ENCODE peak calls at places on chromosomes 6 and 20, in nine cellular contexts. One of them, this sample, is unnamed. For H3K27me3, the result is how much of the 10 kb centered on the place peaks cover.

GRCh38 chr6:149129401-149130077 is 188.0 kb upstream of the TAB2 start:
- DNase-seq in colonic mucosa: no peak
- DNase-seq in right lobe of liver: no peak
- DNase-seq in dorsolateral prefrontal cortex: no peak
- DNase-seq in Peyer's patch: no peak
- DNase-seq in uterus: no peak
- DNase-seq in body of pancreas: peak
- DNase-seq in vagina: no peak
- DNase-seq in left lung: no peak
- DNase-seq in this sample: no peak

GRCh38 chr6:146767632-146768031 is 168.9 kb downstream of the ADGB start:
- DNase-seq in Peyer's patch: no peak
- DNase-seq in left lung: no peak
- DNase-seq in dorsolateral prefrontal cortex: no peak
- DNase-seq in body of pancreas: no peak
- DNase-seq in colonic mucosa: no peak
- DNase-seq in right lobe of liver: no peak
- DNase-seq in vagina: no peak
- DNase-seq in uterus: no peak
- DNase-seq in this sample: no peak

GRCh38 chr6:64186562-64186961 is 551.0 kb downstream of the PHF3 start:
- DNase-seq in right lobe of liver: no peak
- DNase-seq in vagina: no peak
- DNase-seq in Peyer's patch: no peak
- DNase-seq in left lung: no peak
- DNase-seq in body of pancreas: no peak
- DNase-seq in uterus: no peak
- DNase-seq in dorsolateral prefrontal cortex: no peak
- DNase-seq in colonic mucosa: no peak
- DNase-seq in this sample: no peak

GRCh38 chr6:108453601-108454157 is 107.0 kb upstream of the FOXO3 start:
- DNase-seq in body of pancreas: no peak
- DNase-seq in right lobe of liver: no peak
- DNase-seq in left lung: no peak
- DNase-seq in uterus: no peak
- DNase-seq in vagina: no peak
- DNase-seq in colonic mucosa: no peak
- DNase-seq in dorsolateral prefrontal cortex: no peak
- DNase-seq in Peyer's patch: no peak
- DNase-seq in this sample: no peak

GRCh38 chr20:13262701-13263335 is 41.7 kb downstream of the ISM1 start:
- DNase-seq in dorsolateral prefrontal cortex: no peak
- DNase-seq in right lobe of liver: no peak
- DNase-seq in uterus: no peak
- DNase-seq in body of pancreas: no peak
- DNase-seq in Peyer's patch: no peak
- DNase-seq in colonic mucosa: no peak
- DNase-seq in vagina: no peak
- DNase-seq in left lung: no peak
- DNase-seq in this sample: no peak

GRCh38 chr20:381581-382290 is 1.2 kb downstream of the TRIB3 start:
- DNase-seq in vagina: no peak
- DNase-seq in colonic mucosa: peak
- DNase-seq in body of pancreas: peak
- DNase-seq in right lobe of liver: peak
- DNase-seq in uterus: peak
- DNase-seq in left lung: peak
- DNase-seq in Peyer's patch: peak
- DNase-seq in dorsolateral prefrontal cortex: no peak
- DNase-seq in this sample: peak

GRCh38 chr6:47047479-47048411 is 5.6 kb upstream of the ADGRF1 start:
- DNase-seq in Peyer's patch: no peak
- DNase-seq in colonic mucosa: peak
- DNase-seq in vagina: no peak
- DNase-seq in body of pancreas: peak
- DNase-seq in right lobe of liver: no peak
- DNase-seq in left lung: no peak
- DNase-seq in uterus: peak
- DNase-seq in dorsolateral prefrontal cortex: no peak
- DNase-seq in this sample: no peak

GRCh38 chr6:28597217-28597835 is 71.6 kb downstream of the GPX5 start:
- DNase-seq in left lung: no peak
- DNase-seq in dorsolateral prefrontal cortex: no peak
- DNase-seq in Peyer's patch: no peak
- DNase-seq in vagina: no peak
- DNase-seq in colonic mucosa: no peak
- DNase-seq in right lobe of liver: no peak
- DNase-seq in body of pancreas: no peak
- DNase-seq in uterus: no peak
- DNase-seq in this sample: no peak

GRCh38 chr6:36724514-36725385 is 27.1 kb downstream of the RAB44 start:
- DNase-seq in right lobe of liver: peak
- DNase-seq in vagina: no peak
- DNase-seq in left lung: no peak
- DNase-seq in body of pancreas: peak
- DNase-seq in Peyer's patch: peak
- DNase-seq in colonic mucosa: peak
- DNase-seq in dorsolateral prefrontal cortex: no peak
- DNase-seq in uterus: peak
- DNase-seq in this sample: peak

GRCh38 chr20:44309763-44310663 is 989 bp downstream of the FITM2 start:
- DNase-seq in Peyer's patch: no peak
- DNase-seq in vagina: no peak
- DNase-seq in colonic mucosa: peak
- DNase-seq in left lung: no peak
- DNase-seq in dorsolateral prefrontal cortex: no peak
- DNase-seq in right lobe of liver: no peak
- DNase-seq in uterus: peak
- DNase-seq in body of pancreas: peak
- DNase-seq in this sample: peak

GRCh38 chr20:52937701-52938100 is 34.5 kb upstream of the TSHZ2 start:
- DNase-seq in vagina: no peak
- DNase-seq in left lung: no peak
- DNase-seq in uterus: no peak
- DNase-seq in dorsolateral prefrontal cortex: no peak
- DNase-seq in colonic mucosa: no peak
- DNase-seq in body of pancreas: no peak
- DNase-seq in Peyer's patch: no peak
- DNase-seq in right lobe of liver: no peak
- DNase-seq in this sample: no peak

GRCh38 chr6:29858006-29858405 is 30.4 kb downstream of the HLA-G start:
- DNase-seq in vagina: no peak
- DNase-seq in right lobe of liver: no peak
- DNase-seq in Peyer's patch: no peak
- DNase-seq in colonic mucosa: no peak
- DNase-seq in uterus: no peak
- DNase-seq in dorsolateral prefrontal cortex: no peak
- DNase-seq in left lung: no peak
- DNase-seq in body of pancreas: no peak
- DNase-seq in this sample: no peak

GRCh38 chr6:29847871-29848630 is 20.4 kb downstream of the HLA-G start:
- DNase-seq in uterus: peak
- DNase-seq in body of pancreas: peak
- DNase-seq in vagina: no peak
- DNase-seq in colonic mucosa: peak
- DNase-seq in Peyer's patch: peak
- DNase-seq in right lobe of liver: peak
- DNase-seq in left lung: peak
- DNase-seq in dorsolateral prefrontal cortex: peak
- DNase-seq in this sample: peak

GRCh38 chr6:29851190-29851589 is 23.6 kb downstream of the HLA-G start:
- DNase-seq in dorsolateral prefrontal cortex: no peak
- DNase-seq in vagina: no peak
- DNase-seq in left lung: no peak
- DNase-seq in colonic mucosa: no peak
- DNase-seq in right lobe of liver: no peak
- DNase-seq in uterus: no peak
- DNase-seq in body of pancreas: no peak
- DNase-seq in Peyer's patch: no peak
- DNase-seq in this sample: no peak

GRCh38 chr6:29850011-29850553 is 22.5 kb downstream of the HLA-G start:
- DNase-seq in body of pancreas: peak
- DNase-seq in uterus: no peak
- DNase-seq in Peyer's patch: peak
- DNase-seq in dorsolateral prefrontal cortex: no peak
- DNase-seq in vagina: no peak
- DNase-seq in right lobe of liver: no peak
- DNase-seq in colonic mucosa: no peak
- DNase-seq in left lung: peak
- DNase-seq in this sample: peak

DNA sequence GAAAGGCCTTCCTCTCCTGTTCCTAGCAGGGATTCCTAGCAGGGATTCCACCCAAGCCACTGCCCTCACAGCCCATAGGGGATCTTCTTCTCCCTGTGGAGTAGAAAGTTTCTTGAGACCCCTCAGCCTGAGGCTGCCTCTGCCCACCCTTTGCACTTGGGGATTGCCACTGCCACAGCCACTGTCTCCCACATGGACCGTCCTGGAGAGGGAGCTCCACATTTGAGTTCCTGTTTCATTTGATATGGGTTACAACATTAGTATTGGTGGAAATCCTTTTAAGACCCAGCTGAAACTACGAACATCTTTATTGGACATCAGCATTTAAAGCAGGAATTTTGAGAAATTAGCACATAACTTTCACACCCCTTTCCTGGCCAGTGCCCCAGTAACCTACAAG is 25.6 kb downstream of the HLA-G start:
- DNase-seq in left lung: no peak
- DNase-seq in uterus: no peak
- DNase-seq in body of pancreas: no peak
- DNase-seq in Peyer's patch: no peak
- DNase-seq in dorsolateral prefrontal cortex: no peak
- DNase-seq in colonic mucosa: no peak
- DNase-seq in right lobe of liver: no peak
- DNase-seq in vagina: no peak
- DNase-seq in this sample: no peak
- TF ChIP-seq CTCF in left lung: no peak
- TF ChIP-seq CTCF in uterus: no peak
- TF ChIP-seq CTCF in body of pancreas: no peak
- TF ChIP-seq CTCF in Peyer's patch: no peak
- TF ChIP-seq CTCF in dorsolateral prefrontal cortex: no peak
- TF ChIP-seq CTCF in colonic mucosa: no peak
- TF ChIP-seq CTCF in right lobe of liver: peak
- TF ChIP-seq CTCF in vagina: no peak
- TF ChIP-seq CTCF in this sample: no peak

GRCh38 chr6:10412165-10412947 is 2.5 kb downstream of the TFAP2A start:
- DNase-seq in colonic mucosa: no peak
- DNase-seq in uterus: no peak
- DNase-seq in left lung: peak
- DNase-seq in right lobe of liver: peak
- DNase-seq in vagina: no peak
- DNase-seq in dorsolateral prefrontal cortex: no peak
- DNase-seq in Peyer's patch: no peak
- DNase-seq in body of pancreas: no peak
- DNase-seq in this sample: peak

GRCh38 chr6:10411915-10412164 is 3.0 kb downstream of the TFAP2A start:
- DNase-seq in body of pancreas: no peak
- DNase-seq in dorsolateral prefrontal cortex: no peak
- DNase-seq in right lobe of liver: peak
- DNase-seq in colonic mucosa: peak
- DNase-seq in left lung: no peak
- DNase-seq in uterus: peak
- DNase-seq in vagina: no peak
- DNase-seq in Peyer's patch: no peak
- DNase-seq in this sample: no peak

GRCh38 chr6:10414766-10415592 is at the start of gene TFAP2A:
- DNase-seq in left lung: no peak
- DNase-seq in Peyer's patch: no peak
- DNase-seq in dorsolateral prefrontal cortex: no peak
- DNase-seq in vagina: no peak
- DNase-seq in uterus: no peak
- DNase-seq in right lobe of liver: no peak
- DNase-seq in body of pancreas: no peak
- DNase-seq in colonic mucosa: no peak
- DNase-seq in this sample: peak

GRCh38 chr6:10413850-10414765 is 766 bp downstream of the TFAP2A start:
- DNase-seq in Peyer's patch: no peak
- DNase-seq in right lobe of liver: no peak
- DNase-seq in colonic mucosa: no peak
- DNase-seq in body of pancreas: no peak
- DNase-seq in uterus: no peak
- DNase-seq in dorsolateral prefrontal cortex: no peak
- DNase-seq in vagina: no peak
- DNase-seq in left lung: no peak
- DNase-seq in this sample: no peak

GRCh38 chr6:10412948-10413849 is 1.7 kb downstream of the TFAP2A start:
- DNase-seq in Peyer's patch: no peak
- DNase-seq in vagina: peak
- DNase-seq in body of pancreas: peak
- DNase-seq in colonic mucosa: no peak
- DNase-seq in dorsolateral prefrontal cortex: no peak
- DNase-seq in uterus: no peak
- DNase-seq in left lung: peak
- DNase-seq in right lobe of liver: no peak
- DNase-seq in this sample: no peak
- H3K27ac ChIP-seq in Peyer's patch: no peak
- H3K27ac ChIP-seq in vagina: peak
- H3K27ac ChIP-seq in body of pancreas: no peak
- H3K27ac ChIP-seq in colonic mucosa: no peak
- H3K27ac ChIP-seq in dorsolateral prefrontal cortex: no peak
- H3K27ac ChIP-seq in uterus: no peak
- H3K27ac ChIP-seq in left lung: no peak
- H3K27ac ChIP-seq in right lobe of liver: no peak
- H3K27ac ChIP-seq in this sample: no peak

GRCh38 chr6:156876302-156876701 is 99.1 kb downstream of the ARID1B start:
- DNase-seq in body of pancreas: no peak
- DNase-seq in uterus: no peak
- DNase-seq in vagina: no peak
- DNase-seq in colonic mucosa: no peak
- DNase-seq in dorsolateral prefrontal cortex: peak
- DNase-seq in left lung: no peak
- DNase-seq in Peyer's patch: no peak
- DNase-seq in right lobe of liver: no peak
- DNase-seq in this sample: peak
- H3K27me3 ChIP-seq in body of pancreas: under half
- H3K27me3 ChIP-seq in uterus: under half
- H3K27me3 ChIP-seq in vagina: under half
- H3K27me3 ChIP-seq in colonic mucosa: under half
- H3K27me3 ChIP-seq in dorsolateral prefrontal cortex: under half
- H3K27me3 ChIP-seq in left lung: under half
- H3K27me3 ChIP-seq in Peyer's patch: under half
- H3K27me3 ChIP-seq in right lobe of liver: under half
- H3K27me3 ChIP-seq in this sample: under half

DNA sequence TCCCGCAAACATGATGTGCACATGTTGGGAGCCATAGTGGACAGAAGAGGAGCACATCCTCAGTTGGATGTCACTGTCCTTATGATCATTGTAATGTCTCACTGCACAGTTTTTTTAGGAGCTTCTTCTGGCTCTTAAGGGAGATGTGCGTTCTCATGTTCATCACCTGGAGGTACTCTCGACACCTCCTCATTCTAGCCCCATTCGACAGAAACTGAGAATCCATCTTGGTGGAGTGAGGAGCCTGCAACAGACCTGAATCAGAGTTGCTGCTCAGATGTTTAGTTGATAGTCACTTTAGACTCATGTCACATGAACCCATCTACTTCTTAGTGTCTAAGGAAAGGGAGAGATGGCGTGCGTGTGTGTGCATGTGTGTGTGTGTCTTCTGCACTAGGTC is 2.3 kb upstream of the BMP6 start:
- DNase-seq in left lung: no peak
- DNase-seq in right lobe of liver: no peak
- DNase-seq in colonic mucosa: no peak
- DNase-seq in Peyer's patch: no peak
- DNase-seq in body of pancreas: no peak
- DNase-seq in uterus: no peak
- DNase-seq in vagina: no peak
- DNase-seq in dorsolateral prefrontal cortex: no peak
- DNase-seq in this sample: no peak
- TF ChIP-seq CTCF in left lung: no peak
- TF ChIP-seq CTCF in right lobe of liver: no peak
- TF ChIP-seq CTCF in colonic mucosa: no peak
- TF ChIP-seq CTCF in Peyer's patch: no peak
- TF ChIP-seq CTCF in body of pancreas: no peak
- TF ChIP-seq CTCF in uterus: no peak
- TF ChIP-seq CTCF in vagina: no peak
- TF ChIP-seq CTCF in dorsolateral prefrontal cortex: no peak
- TF ChIP-seq CTCF in this sample: no peak